ENCODE peak calls at places on chromosome 4, in nine cellular contexts. One of them, this sample, is unnamed.

GRCh38 chr4:140764785-140765392 is 8.7 kb upstream of the TBC1D9 start:
- DNase-seq in natural killer cell: no peak
- DNase-seq in GM23248: peak
- DNase-seq in activated naive CD8-positive, alpha-beta T cell treated with anti-CD3 and anti-CD28 coated beads, Interleukin-2, amount 50 U/mL, for 24 hours: no peak
- DNase-seq in breast epithelium: no peak
- DNase-seq in nucleus accumbens: no peak
- DNase-seq in cerebellum: no peak
- DNase-seq in OCI-LY7: no peak
- DNase-seq in LoVo: no peak
- DNase-seq in this sample: no peak

GRCh38 chr4:158327525-158327924 is 117.2 kb downstream of the TMEM144 start:
- DNase-seq in nucleus accumbens: no peak
- DNase-seq in OCI-LY7: no peak
- DNase-seq in cerebellum: no peak
- DNase-seq in GM23248: no peak
- DNase-seq in breast epithelium: no peak
- DNase-seq in LoVo: no peak
- DNase-seq in activated naive CD8-positive, alpha-beta T cell treated with anti-CD3 and anti-CD28 coated beads, Interleukin-2, amount 50 U/mL, for 24 hours: no peak
- DNase-seq in natural killer cell: no peak
- DNase-seq in this sample: no peak

GRCh38 chr4:60366661-60367060 is 833.5 kb upstream of the ADGRL3 start:
- DNase-seq in nucleus accumbens: no peak
- DNase-seq in breast epithelium: no peak
- DNase-seq in GM23248: no peak
- DNase-seq in activated naive CD8-positive, alpha-beta T cell treated with anti-CD3 and anti-CD28 coated beads, Interleukin-2, amount 50 U/mL, for 24 hours: no peak
- DNase-seq in cerebellum: no peak
- DNase-seq in LoVo: no peak
- DNase-seq in OCI-LY7: no peak
- DNase-seq in natural killer cell: no peak
- DNase-seq in this sample: no peak

GRCh38 chr4:2825740-2826139 is 17.9 kb upstream of the ADD1 start:
- DNase-seq in breast epithelium: peak
- DNase-seq in GM23248: no peak
- DNase-seq in OCI-LY7: no peak
- DNase-seq in cerebellum: no peak
- DNase-seq in activated naive CD8-positive, alpha-beta T cell treated with anti-CD3 and anti-CD28 coated beads, Interleukin-2, amount 50 U/mL, for 24 hours: no peak
- DNase-seq in natural killer cell: no peak
- DNase-seq in LoVo: no peak
- DNase-seq in nucleus accumbens: no peak
- DNase-seq in this sample: no peak

GRCh38 chr4:185255868-185256267 is 46.5 kb downstream of the SNX25 start:
- DNase-seq in nucleus accumbens: no peak
- DNase-seq in OCI-LY7: no peak
- DNase-seq in activated naive CD8-positive, alpha-beta T cell treated with anti-CD3 and anti-CD28 coated beads, Interleukin-2, amount 50 U/mL, for 24 hours: no peak
- DNase-seq in GM23248: no peak
- DNase-seq in natural killer cell: no peak
- DNase-seq in breast epithelium: no peak
- DNase-seq in cerebellum: no peak
- DNase-seq in LoVo: no peak
- DNase-seq in this sample: no peak

GRCh38 chr4:148415500-148415899 is 26.7 kb downstream of the NR3C2 start:
- DNase-seq in LoVo: no peak
- DNase-seq in natural killer cell: no peak
- DNase-seq in GM23248: peak
- DNase-seq in OCI-LY7: peak
- DNase-seq in nucleus accumbens: no peak
- DNase-seq in breast epithelium: no peak
- DNase-seq in cerebellum: peak
- DNase-seq in activated naive CD8-positive, alpha-beta T cell treated with anti-CD3 and anti-CD28 coated beads, Interleukin-2, amount 50 U/mL, for 24 hours: no peak
- DNase-seq in this sample: no peak

GRCh38 chr4:140069068-140069467 is 84.9 kb downstream of the MAML3 start:
- DNase-seq in activated naive CD8-positive, alpha-beta T cell treated with anti-CD3 and anti-CD28 coated beads, Interleukin-2, amount 50 U/mL, for 24 hours: no peak
- DNase-seq in cerebellum: no peak
- DNase-seq in breast epithelium: no peak
- DNase-seq in GM23248: peak
- DNase-seq in nucleus accumbens: no peak
- DNase-seq in LoVo: no peak
- DNase-seq in natural killer cell: no peak
- DNase-seq in OCI-LY7: no peak
- DNase-seq in this sample: no peak

GRCh38 chr4:40978548-40978947 is 228.8 kb downstream of the NSUN7 start:
- DNase-seq in natural killer cell: no peak
- DNase-seq in GM23248: peak
- DNase-seq in activated naive CD8-positive, alpha-beta T cell treated with anti-CD3 and anti-CD28 coated beads, Interleukin-2, amount 50 U/mL, for 24 hours: no peak
- DNase-seq in OCI-LY7: no peak
- DNase-seq in cerebellum: no peak
- DNase-seq in breast epithelium: no peak
- DNase-seq in nucleus accumbens: no peak
- DNase-seq in LoVo: no peak
- DNase-seq in this sample: no peak

GRCh38 chr4:16636911-16637630 is 261.4 kb downstream of the LDB2 start:
- DNase-seq in GM23248: peak
- DNase-seq in breast epithelium: no peak
- DNase-seq in cerebellum: no peak
- DNase-seq in LoVo: no peak
- DNase-seq in OCI-LY7: no peak
- DNase-seq in natural killer cell: no peak
- DNase-seq in nucleus accumbens: no peak
- DNase-seq in activated naive CD8-positive, alpha-beta T cell treated with anti-CD3 and anti-CD28 coated beads, Interleukin-2, amount 50 U/mL, for 24 hours: no peak
- DNase-seq in this sample: no peak

GRCh38 chr4:146134761-146135160 is 40.8 kb upstream of the LSM6 start:
- DNase-seq in OCI-LY7: no peak
- DNase-seq in LoVo: no peak
- DNase-seq in breast epithelium: peak
- DNase-seq in activated naive CD8-positive, alpha-beta T cell treated with anti-CD3 and anti-CD28 coated beads, Interleukin-2, amount 50 U/mL, for 24 hours: no peak
- DNase-seq in GM23248: no peak
- DNase-seq in natural killer cell: no peak
- DNase-seq in cerebellum: peak
- DNase-seq in nucleus accumbens: no peak
- DNase-seq in this sample: no peak

GRCh38 chr4:40546506-40546905 is 83.2 kb downstream of the RBM47 start:
- DNase-seq in OCI-LY7: no peak
- DNase-seq in nucleus accumbens: no peak
- DNase-seq in cerebellum: no peak
- DNase-seq in natural killer cell: no peak
- DNase-seq in LoVo: peak
- DNase-seq in activated naive CD8-positive, alpha-beta T cell treated with anti-CD3 and anti-CD28 coated beads, Interleukin-2, amount 50 U/mL, for 24 hours: no peak
- DNase-seq in GM23248: no peak
- DNase-seq in breast epithelium: no peak
- DNase-seq in this sample: no peak

GRCh38 chr4:166602068-166602467 is 632.2 kb downstream of the SPOCK3 start:
- DNase-seq in breast epithelium: no peak
- DNase-seq in OCI-LY7: no peak
- DNase-seq in GM23248: no peak
- DNase-seq in cerebellum: no peak
- DNase-seq in activated naive CD8-positive, alpha-beta T cell treated with anti-CD3 and anti-CD28 coated beads, Interleukin-2, amount 50 U/mL, for 24 hours: no peak
- DNase-seq in LoVo: no peak
- DNase-seq in natural killer cell: no peak
- DNase-seq in nucleus accumbens: no peak
- DNase-seq in this sample: no peak

GRCh38 chr4:14169460-14169859 is 541.9 kb upstream of the BOD1L1 start:
- DNase-seq in nucleus accumbens: no peak
- DNase-seq in cerebellum: no peak
- DNase-seq in OCI-LY7: no peak
- DNase-seq in breast epithelium: no peak
- DNase-seq in LoVo: no peak
- DNase-seq in activated naive CD8-positive, alpha-beta T cell treated with anti-CD3 and anti-CD28 coated beads, Interleukin-2, amount 50 U/mL, for 24 hours: no peak
- DNase-seq in GM23248: peak
- DNase-seq in natural killer cell: no peak
- DNase-seq in this sample: no peak

GRCh38 chr4:48118081-48118480 is 16.0 kb downstream of the TXK start:
- DNase-seq in breast epithelium: no peak
- DNase-seq in cerebellum: no peak
- DNase-seq in LoVo: no peak
- DNase-seq in OCI-LY7: no peak
- DNase-seq in activated naive CD8-positive, alpha-beta T cell treated with anti-CD3 and anti-CD28 coated beads, Interleukin-2, amount 50 U/mL, for 24 hours: no peak
- DNase-seq in natural killer cell: no peak
- DNase-seq in nucleus accumbens: no peak
- DNase-seq in GM23248: no peak
- DNase-seq in this sample: no peak

GRCh38 chr4:83686166-83686565 is 150.3 kb downstream of the GPAT3 start:
- DNase-seq in GM23248: peak
- DNase-seq in nucleus accumbens: no peak
- DNase-seq in breast epithelium: no peak
- DNase-seq in natural killer cell: no peak
- DNase-seq in activated naive CD8-positive, alpha-beta T cell treated with anti-CD3 and anti-CD28 coated beads, Interleukin-2, amount 50 U/mL, for 24 hours: no peak
- DNase-seq in LoVo: no peak
- DNase-seq in cerebellum: no peak
- DNase-seq in OCI-LY7: no peak
- DNase-seq in this sample: no peak

GRCh38 chr4:158535130-158535614 is 13.5 kb downstream of the RXFP1 start:
- DNase-seq in OCI-LY7: no peak
- DNase-seq in activated naive CD8-positive, alpha-beta T cell treated with anti-CD3 and anti-CD28 coated beads, Interleukin-2, amount 50 U/mL, for 24 hours: peak
- DNase-seq in GM23248: peak
- DNase-seq in LoVo: no peak
- DNase-seq in nucleus accumbens: no peak
- DNase-seq in breast epithelium: no peak
- DNase-seq in cerebellum: no peak
- DNase-seq in natural killer cell: no peak
- DNase-seq in this sample: no peak